ENCODE peak calls at places on chromosomes 11 and 22, in eight cellular contexts. T is CD8-positive, alpha-beta T cell; I is epithelial cell of esophagus; R is Peyer's patch; L is fibroblast of lung; M is AG10803; K is pancreas; V is adrenal gland. H is an unnamed sample.

GRCh38 chr22:39596601-39597000 is 26.0 kb downstream of the CACNA1I start:
- DNase-seq in L (no peak), V (no peak), R (no peak), M (no peak), T (no peak), K (no peak), I (no peak), H (no peak)

GRCh38 chr11:67261942-67262681 is 4.2 kb upstream of the GRK2 start:
- DNase-seq in R (peak; percentile 53), K (no peak), V (no peak), I (no peak), T (no peak), L (no peak), M (no peak), H (no peak)

GRCh38 chr22:20587206-20587958 is 80.0 kb downstream of the MED15 start:
- DNase-seq in L (no peak), M (no peak), T (no peak), I (no peak), K (peak; percentile 52), R (no peak), V (no peak), H (no peak)

GRCh38 chr11:103539166-103539565 is 429.9 kb downstream of the DYNC2H1 start:
- DNase-seq in V (no peak), T (no peak), I (no peak), K (no peak), M (no peak), L (no peak), R (no peak), H (no peak)

GRCh38 chr22:31906569-31906968 is 37.8 kb upstream of the YWHAH start:
- DNase-seq in L (no peak), I (no peak), M (no peak), T (no peak), V (no peak), R (no peak), K (no peak), H (no peak)

GRCh38 chr11:47991266-47991830 is 11.0 kb downstream of the PTPRJ start:
- DNase-seq in I (peak; percentile 42), R (no peak), K (no peak), L (no peak), M (no peak), V (no peak), T (no peak), H (no peak)

GRCh38 chr11:105315287-105315686 is 175.7 kb upstream of the CARD18 start:
- DNase-seq in T (no peak), I (peak; percentile 21), K (no peak), L (no peak), M (no peak), V (no peak), R (no peak), H (no peak)

GRCh38 chr11:116797816-116798215 is 6.1 kb upstream of the APOA5 start:
- DNase-seq in R (no peak), T (no peak), I (no peak), L (no peak), V (no peak), K (no peak), M (no peak), H (no peak)

GRCh38 chr22:37746366-37747089 is 49.7 kb downstream of the TRIOBP start:
- DNase-seq in V (no peak), M (no peak), K (peak; percentile 73), R (no peak), L (no peak), T (no peak), I (no peak), H (peak; percentile 85)

GRCh38 chr22:26887456-26887855 is 230.1 kb downstream of the MIAT start:
- DNase-seq in M (peak; percentile 94), K (no peak), T (no peak), I (no peak), L (peak; percentile 4), R (no peak), V (no peak), H (no peak)

GRCh38 chr22:25182131-25183110 is 17.2 kb upstream of the CRYBB3 start:
- DNase-seq in I (no peak), R (no peak), M (peak; percentile 12), V (peak; percentile 36), T (no peak), K (no peak), L (no peak), H (peak; percentile 61)

GRCh38 chr11:75495749-75496641 is 29.7 kb downstream of the GDPD5 start:
- DNase-seq in M (no peak), V (peak; percentile 25), R (no peak), T (no peak), L (no peak), K (no peak), I (no peak), H (no peak)

GRCh38 chr22:26592368-26593015 is 2.6 kb upstream of the TPST2 start:
- DNase-seq in T (peak; percentile 37), I (peak; percentile 56), V (no peak), M (no peak), L (no peak), R (peak; percentile 81), K (no peak), H (peak; percentile 37)

GRCh38 chr11:94776351-94777321 is 8.5 kb downstream of the AMOTL1 start:
- DNase-seq in R (no peak), I (peak; percentile 72), T (no peak), V (peak; percentile 30), L (peak; percentile 56), M (peak; percentile 66), K (peak; percentile 69), H (no peak)

GRCh38 chr11:85742348-85742747 is 56.4 kb upstream of the CCDC89 start:
- DNase-seq in R (no peak), T (no peak), I (no peak), V (no peak), K (no peak), L (no peak), M (no peak), H (no peak)

GRCh38 chr11:1694064-1694845 is 2.7 kb upstream of the KRTAP5-6 start:
- DNase-seq in M (peak; percentile 65), I (peak; percentile 75), K (peak; percentile 99), R (peak; percentile 94), T (peak; percentile 75), V (peak; percentile 89), L (peak; percentile 71), H (peak; percentile 95)

GRCh38 chr11:1060885-1061616 is 13.6 kb upstream of the MUC2 start:
- DNase-seq in V (peak; percentile 11), K (peak; percentile 44), T (no peak), I (peak; percentile 76), R (peak; percentile 93), L (peak; percentile 24), M (peak; percentile 82), H (no peak)

GRCh38 chr11:36425593-36426206 is 84.4 kb downstream of the TRAF6 start:
- DNase-seq in I (no peak), T (no peak), L (peak; percentile 23), R (no peak), K (no peak), M (peak; percentile 11), V (no peak), H (no peak)

GRCh38 chr11:30346068-30346688 is 23.3 kb downstream of the ARL14EP start:
- DNase-seq in I (peak; percentile 66), V (no peak), T (no peak), K (no peak), R (no peak), L (peak; percentile 74), M (peak; percentile 55), H (no peak)

GRCh38 chr11:57776101-57776511 is 14.5 kb downstream of the CTNND1 start:
- DNase-seq in L (no peak), K (no peak), I (no peak), M (peak; percentile 97), R (no peak), V (no peak), T (no peak), H (no peak)
- H3K4me3 ChIP-seq in L (no peak overlapping the region), K (no peak overlapping the region), I (no peak overlapping the region), M (no peak overlapping the region), R (peak overlapping the region; percentile 1), V (peak overlapping the region; percentile 9), T (no peak overlapping the region), H (no peak overlapping the region)

DNA sequence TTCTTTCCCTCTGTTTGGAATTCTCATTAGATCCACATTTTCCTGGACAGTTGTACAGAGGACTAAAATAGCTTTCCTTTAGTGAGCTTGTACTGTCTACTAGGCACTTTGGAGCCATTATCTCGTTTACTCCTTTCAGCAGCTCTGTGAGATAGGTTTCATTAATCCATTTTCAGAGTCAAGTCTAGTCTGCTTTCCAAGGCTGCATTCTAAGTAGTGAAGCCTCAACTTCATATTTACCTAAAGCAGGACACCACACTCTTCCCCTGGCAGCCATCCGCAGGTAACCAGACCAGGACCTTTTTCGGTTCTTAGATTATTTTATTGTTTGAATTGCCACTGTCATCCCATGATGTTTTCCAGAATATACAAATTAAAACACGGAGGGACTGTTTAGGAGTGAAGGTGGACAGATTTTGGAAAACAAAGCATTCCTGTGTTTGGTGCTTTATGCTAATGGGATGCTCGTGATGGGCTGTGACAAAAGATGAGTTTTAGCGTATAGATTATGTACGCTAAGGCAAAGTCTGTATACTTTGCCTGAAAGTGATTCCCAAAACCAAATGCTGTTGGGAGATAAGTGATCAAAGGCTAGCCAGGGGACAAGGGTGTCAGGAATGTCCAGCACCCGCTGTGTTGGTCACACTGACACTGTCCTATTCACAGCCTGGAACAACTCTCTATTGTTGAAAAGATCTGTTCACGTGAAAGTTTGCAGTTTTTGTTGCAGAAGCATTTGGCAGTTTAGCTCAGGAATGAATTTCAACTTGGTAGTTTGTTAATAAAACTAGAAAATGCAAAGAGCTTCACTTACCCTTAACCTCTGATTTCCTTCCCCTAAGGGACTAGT is 1.3 kb downstream of the JAM3 start:
- DNase-seq in M (no peak), L (no peak), I (no peak), V (no peak), T (no peak), K (no peak), R (no peak), H (no peak)
- H3K4me3 ChIP-seq in M (peak overlapping the region; percentile 84), L (peak overlapping the region; percentile 50), I (no peak overlapping the region), V (peak overlapping the region; percentile 96), T (no peak overlapping the region), K (no peak overlapping the region), R (peak overlapping the region; percentile 59), H (peak overlapping the region; percentile 74)

DNA sequence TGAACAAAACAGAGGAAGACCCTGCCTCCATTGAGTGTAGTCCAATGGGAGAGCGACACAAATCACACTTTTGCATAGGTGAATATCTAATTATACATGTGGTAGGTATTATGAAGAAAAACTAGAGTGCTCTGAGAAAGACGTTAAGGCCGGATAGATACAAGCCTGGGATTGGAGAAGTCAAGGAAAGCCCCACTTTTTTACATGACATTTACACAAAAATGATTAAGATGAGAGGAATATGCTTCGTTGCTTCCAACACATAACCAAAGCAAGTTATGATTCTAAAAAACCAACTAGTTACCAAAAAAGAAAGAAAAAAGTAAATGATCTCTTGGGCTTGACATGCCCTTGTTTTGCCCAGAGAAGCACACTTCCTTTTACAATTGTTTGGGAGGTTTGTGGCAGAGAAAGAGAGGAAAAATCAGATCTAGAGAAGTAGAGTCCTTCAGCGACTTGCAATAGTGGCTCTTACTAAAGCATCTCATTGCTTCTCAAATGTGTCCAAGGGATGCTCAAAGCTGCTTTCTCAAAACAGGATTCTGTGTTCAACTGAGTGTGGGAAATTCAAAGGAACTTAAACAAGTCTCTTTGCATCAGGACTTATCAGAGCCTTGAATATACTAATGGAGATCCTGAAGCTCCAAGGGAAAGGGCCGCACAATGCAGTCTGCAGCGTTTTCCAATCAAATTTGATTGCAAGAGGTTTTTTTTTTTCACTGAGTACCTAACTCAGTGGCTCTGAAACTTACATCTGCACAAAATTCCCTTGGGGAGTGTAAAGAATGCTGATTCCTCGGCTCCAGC is 38.8 kb downstream of the FLI1 start:
- DNase-seq in R (no peak), M (no peak), T (no peak), V (no peak), K (no peak), L (no peak), I (no peak), H (no peak)
- H3K4me3 ChIP-seq in R (no peak overlapping the region), M (no peak overlapping the region), T (no peak overlapping the region), V (no peak overlapping the region), K (no peak overlapping the region), L (no peak overlapping the region), I (no peak overlapping the region), H (no peak overlapping the region)

GRCh38 chr11:64875369-64876225 is 2.8 kb downstream of the EHD1 start:
- DNase-seq in V (no peak), L (no peak), I (peak; percentile 48), M (no peak), T (no peak), K (no peak), R (no peak), H (no peak)
- H3K4me3 ChIP-seq in V (no peak overlapping the region), L (peak overlapping the region; percentile 86), I (peak overlapping the region; percentile 84), M (peak overlapping the region; percentile 100), T (peak overlapping the region; percentile 100), K (no peak overlapping the region), R (peak overlapping the region; percentile 78), H (peak overlapping the region; percentile 62)